ENCODE peak calls at places on chromosomes 16 and 17, in four cellular contexts. U is amniotic epithelial cell, M is MM.1S, D is ELR. X is an unnamed sample.

GRCh38 chr17:66564992-66565465 is 262.6 kb downstream of the PRKCA start:
- DNase-seq in D (peak), U (peak), M (no peak), X (no peak)

GRCh38 chr16:19396555-19397011 is 21.1 kb upstream of the TMC5 start:
- DNase-seq in D (no peak), M (no peak), U (peak), X (no peak)

GRCh38 chr16:76946879-76947278 is 244.1 kb upstream of the MON1B start:
- DNase-seq in M (no peak), D (peak), U (peak), X (no peak)

GRCh38 chr16:68685685-68686478 is 40.8 kb downstream of the CDH3 start:
- DNase-seq in U (no peak), D (no peak), M (no peak), X (no peak)

GRCh38 chr17:76268015-76268749 is 3.0 kb downstream of the UBALD2 start:
- DNase-seq in D (peak), U (peak), M (no peak), X (no peak)

GRCh38 chr17:77728022-77728671 is 230.4 kb upstream of the TNRC6C start:
- DNase-seq in U (no peak), M (no peak), D (peak), X (no peak)

GRCh38 chr17:560379-560935 is 154.2 kb downstream of the VPS53 start:
- DNase-seq in D (peak), U (peak), M (no peak), X (no peak)

GRCh38 chr16:46929378-46930332 is 43.8 kb downstream of the DNAJA2 start:
- DNase-seq in U (peak), M (peak), D (peak), X (peak)

GRCh38 chr16:74607967-74608356 is 1.0 kb upstream of the GLG1 start:
- DNase-seq in U (no peak), D (peak), M (no peak), X (no peak)

GRCh38 chr17:73307130-73307529 is 4.7 kb downstream of the CDC42EP4 start:
- DNase-seq in D (no peak), U (no peak), M (no peak), X (no peak)

GRCh38 chr17:50766222-50767023 is 895 bp downstream of the ANKRD40CL start:
- DNase-seq in M (no peak), U (peak), D (peak), X (no peak)